ENCODE peak calls at places on chromosomes 12 and 14, in six cellular contexts. E, O, Z, Y, B and C are unnamed samples. For H3K4me1, the result is how much of the 10 kb centered on the place peaks cover.

GRCh38 chr14:75217508-75218206 is 41.2 kb upstream of the TMED10 start:
- DNase-seq in E (no peak), B (no peak), Z (peak), O (no peak), Y (no peak), C (no peak)

GRCh38 chr12:103423061-103423473 is 72.7 kb downstream of the C12orf42 start:
- DNase-seq in Z (no peak), E (no peak), Y (no peak), B (no peak), O (no peak), C (no peak)

GRCh38 chr14:44565968-44566367 is 58.9 kb upstream of the FSCB start:
- DNase-seq in E (no peak), Z (no peak), B (no peak), O (no peak), Y (no peak), C (no peak)

GRCh38 chr12:64077922-64078321 is 144.2 kb downstream of the KICS2 start:
- DNase-seq in E (no peak), Y (no peak), B (no peak), O (no peak), Z (peak), C (no peak)

GRCh38 chr12:51533799-51534198 is 57.2 kb upstream of the SCN8A start:
- DNase-seq in O (no peak), Y (no peak), B (no peak), E (no peak), Z (peak), C (no peak)

GRCh38 chr14:57066463-57066862 is 202.2 kb downstream of the EXOC5 start:
- DNase-seq in B (no peak), Z (no peak), E (no peak), O (no peak), Y (no peak), C (no peak)

GRCh38 chr12:49131973-49132461 is 822 bp upstream of the TUBA1B start:
- DNase-seq in Z (peak), B (peak), Y (no peak), O (no peak), E (no peak), C (no peak)

GRCh38 chr14:76810953-76811400 is 1.7 kb downstream of the ANGEL1 start:
- DNase-seq in O (no peak), E (no peak), Z (peak), B (peak), Y (peak), C (peak)

GRCh38 chr14:58717211-58717610 is 79.4 kb downstream of the DACT1 start:
- DNase-seq in B (no peak), E (no peak), Z (no peak), O (no peak), Y (no peak), C (no peak)

GRCh38 chr14:63045612-63046320 is 508 bp upstream of the KCNH5 start:
- DNase-seq in B (peak), Z (peak), O (no peak), E (peak), Y (no peak), C (no peak)

GRCh38 chr14:21231020-21231652 is 38.1 kb downstream of the HNRNPC start:
- DNase-seq in Y (no peak), B (no peak), O (no peak), Z (no peak), E (no peak), C (peak)

GRCh38 chr12:131091413-131091975 is 137.8 kb downstream of the ADGRD1 start:
- DNase-seq in O (no peak), Y (peak), E (no peak), Z (peak), B (no peak), C (no peak)

GRCh38 chr12:131640436-131640969 is 70.4 kb upstream of the SFSWAP start:
- DNase-seq in Z (no peak), Y (no peak), B (no peak), E (no peak), O (no peak), C (no peak)

GRCh38 chr14:56660677-56661389 is 81.2 kb downstream of the TMEM260 start:
- DNase-seq in E (no peak), B (no peak), O (no peak), Z (no peak), Y (no peak), C (no peak)

GRCh38 chr12:9361879-9362326 is 153.7 kb upstream of the PZP start:
- DNase-seq in O (no peak), B (no peak), Y (no peak), Z (no peak), E (no peak), C (no peak)

GRCh38 chr14:83463500-83464098 is 1929.9 kb upstream of the SEL1L start:
- DNase-seq in Y (no peak), E (no peak), O (peak), B (peak), Z (peak), C (no peak)

GRCh38 chr12:52278530-52278929 is 4.1 kb downstream of the KRT86 start:
- DNase-seq in O (no peak), E (no peak), Z (no peak), B (no peak), Y (peak), C (no peak)

GRCh38 chr14:64704743-64705405 is 650 bp downstream of the PLEKHG3 start:
- DNase-seq in Y (peak), O (no peak), Z (peak), E (peak), B (peak), C (peak)

GRCh38 chr14:75604979-75605825 is 26.8 kb downstream of the FLVCR2 start:
- DNase-seq in Z (no peak), B (peak), E (peak), O (peak), Y (no peak), C (no peak)

GRCh38 chr12:130086248-130086647 is 76.0 kb upstream of the FZD10 start:
- DNase-seq in Z (no peak), Y (no peak), O (no peak), E (no peak), B (no peak), C (no peak)

GRCh38 chr12:46693034-46693433 is 132.8 kb downstream of the SLC38A4 start:
- DNase-seq in E (no peak), Y (no peak), B (no peak), Z (no peak), O (no peak), C (no peak)

GRCh38 chr14:28323951-28324741 is 442.4 kb upstream of the FOXG1 start:
- DNase-seq in Y (no peak), O (no peak), Z (no peak), E (no peak), B (no peak), C (no peak)

GRCh38 chr14:105838591-105839424 is 312.4 kb downstream of the TMEM121 start:
- DNase-seq in O (no peak), Z (no peak), E (peak), Y (no peak), B (no peak), C (no peak)

GRCh38 chr14:69631509-69631908 is 20.1 kb downstream of the SUSD6 start:
- DNase-seq in O (no peak), Z (peak), B (no peak), Y (no peak), E (no peak), C (no peak)

GRCh38 chr12:121958521-121959240 is 40.3 kb downstream of the CFAP251 start:
- DNase-seq in B (no peak), Z (peak), O (no peak), E (no peak), Y (no peak), C (no peak)

GRCh38 chr12:131872154-131873046 is 22.0 kb upstream of the ULK1 start:
- DNase-seq in Y (no peak), B (peak), Z (peak), O (no peak), E (peak), C (no peak)

GRCh38 chr12:50788562-50788961 is 24.7 kb downstream of the ATF1 start:
- DNase-seq in E (no peak), Y (no peak), B (no peak), Z (peak), O (no peak), C (no peak)

GRCh38 chr12:132132609-132133430 is 11.3 kb downstream of the DDX51 start:
- DNase-seq in Z (no peak), B (no peak), Y (no peak), E (peak), O (no peak), C (no peak)

GRCh38 chr12:62434504-62435336 is 31.9 kb upstream of the MON2 start:
- DNase-seq in Y (no peak), O (no peak), Z (peak), E (no peak), B (no peak), C (no peak)

GRCh38 chr12:77572371-77572770 is 258.3 kb upstream of the NAV3 start:
- DNase-seq in Z (no peak), B (no peak), E (no peak), O (no peak), Y (no peak), C (no peak)

GRCh38 chr12:92003701-92004100 is 141.9 kb downstream of the BTG1 start:
- DNase-seq in B (no peak), E (no peak), O (no peak), Y (no peak), Z (no peak), C (no peak)

GRCh38 chr12:131950182-131950913 is 606 bp downstream of the EP400 start:
- DNase-seq in E (peak), Y (peak), B (peak), O (no peak), Z (peak), C (peak)

GRCh38 chr12:71782007-71782406 is 27.3 kb downstream of the RAB21 start:
- DNase-seq in E (no peak), Z (no peak), O (no peak), Y (no peak), B (no peak), C (no peak)

GRCh38 chr12:75236206-75236605 is 26.6 kb upstream of the KCNC2 start:
- DNase-seq in E (no peak), B (no peak), O (no peak), Z (no peak), Y (no peak), C (no peak)

GRCh38 chr12:83827860-83828259 is 1084.7 kb downstream of the SLC6A15 start:
- DNase-seq in Z (no peak), Y (no peak), E (no peak), B (peak), O (no peak), C (no peak)

GRCh38 chr12:58341791-58342190 is 400.4 kb downstream of the ATP23 start:
- DNase-seq in E (no peak), B (peak), O (no peak), Y (no peak), Z (peak), C (no peak)

GRCh38 chr12:56785141-56785865 is 22.2 kb downstream of the HSD17B6 start:
- DNase-seq in Y (no peak), B (no peak), O (no peak), Z (no peak), E (no peak), C (no peak)

GRCh38 chr12:117034691-117035090 is 64.5 kb downstream of the TESC start:
- DNase-seq in B (no peak), Z (no peak), E (no peak), Y (no peak), O (no peak), C (no peak)

GRCh38 chr14:77133718-77134338 is 7.8 kb downstream of the ZDHHC22 start:
- DNase-seq in O (peak), Z (peak), E (peak), B (peak), Y (peak), C (peak)

DNA sequence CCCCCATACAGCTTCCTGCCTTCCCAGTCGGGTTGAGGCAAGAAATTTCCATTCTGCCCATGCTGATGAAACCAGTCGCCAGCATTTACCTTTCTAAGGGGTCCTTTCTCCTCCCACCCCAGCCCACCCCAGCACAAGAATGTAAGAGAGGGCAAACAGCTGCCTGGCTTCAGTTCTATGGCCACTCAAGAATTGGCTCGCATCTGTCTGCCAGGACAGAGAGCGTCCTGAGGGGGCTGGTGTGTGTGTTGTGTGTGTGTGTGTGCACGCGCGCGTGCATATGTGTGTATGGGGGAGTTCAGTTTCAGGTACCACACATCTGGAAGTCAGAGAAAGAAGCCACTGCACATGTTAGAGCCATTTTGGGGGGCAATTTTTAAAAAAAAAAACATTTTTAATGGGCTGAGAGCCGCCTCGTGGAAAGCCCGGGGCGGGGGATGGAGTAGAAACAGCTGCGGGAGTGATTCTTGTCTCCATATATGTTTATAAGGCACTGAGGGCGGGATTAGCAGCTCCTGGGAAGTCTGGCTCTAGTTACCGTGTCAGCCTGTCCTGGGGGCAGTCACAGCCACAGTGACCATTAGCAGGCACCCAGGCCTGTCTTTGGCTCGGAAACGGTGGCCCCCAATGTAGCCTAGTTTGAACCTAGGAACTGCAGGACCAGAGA is at the start of gene WNT5B:
- DNase-seq in E (no peak), O (no peak), B (no peak), Z (no peak), Y (no peak), C (no peak)
- H3K27ac ChIP-seq in E (no peak), O (no peak), B (no peak), Z (no peak), Y (peak), C (no peak)

GRCh38 chr14:22500525-22500924 is 88.5 kb downstream of the DAD1 start:
- DNase-seq in Z (no peak), O (no peak), B (no peak), E (no peak), Y (no peak), C (no peak)

GRCh38 chr14:22497671-22498093 is 91.3 kb downstream of the DAD1 start:
- DNase-seq in Z (no peak), Y (no peak), O (no peak), E (no peak), B (no peak), C (no peak)

GRCh38 chr14:22502007-22502406 is 87.0 kb downstream of the DAD1 start:
- DNase-seq in B (no peak), E (no peak), Y (no peak), Z (no peak), O (peak), C (no peak)

GRCh38 chr14:22502551-22502950 is 86.5 kb downstream of the DAD1 start:
- DNase-seq in Y (no peak), O (no peak), E (no peak), Z (no peak), B (no peak), C (no peak)

GRCh38 chr14:22500954-22501353 is 88.1 kb downstream of the DAD1 start:
- DNase-seq in Y (no peak), Z (no peak), B (no peak), O (no peak), E (no peak), C (no peak)
- H3K4me3 ChIP-seq in Y (no peak), Z (no peak), B (no peak), O (no peak), E (no peak), C (peak)

GRCh38 chr12:67661311-67662011 is 12.9 kb downstream of the DYRK2 start:
- DNase-seq in B (no peak), Y (no peak), E (no peak), O (no peak), Z (peak), C (no peak)
- H3K4me1 ChIP-seq in B (under half), Y (under half), E (under half), O (under half), Z (under half), C (under half)

GRCh38 chr12:113305281-113305856 is 29.5 kb downstream of the SLC8B1 start:
- DNase-seq in B (no peak), O (no peak), Z (no peak), Y (no peak), E (no peak), C (no peak)
- H3K27ac ChIP-seq in B (no peak), O (no peak), Z (no peak), Y (no peak), E (no peak), C (no peak)